ENCODE peak calls at places on chromosomes 7 and 10, in four cellular contexts. J is heart left ventricle, W is sigmoid colon, P is K562. G is an unnamed sample.

GRCh38 chr10:113626809-113627370 is 37.0 kb downstream of the NRAP start:
- DNase-seq in J (no peak), W (no peak), P (no peak), G (no peak)

GRCh38 chr7:102304668-102305067 is 18.0 kb downstream of the SH2B2 start:
- DNase-seq in J (no peak), W (no peak), P (no peak), G (no peak)

GRCh38 chr10:62352356-62352963 is 21.7 kb upstream of the ZNF365 start:
- DNase-seq in J (no peak), W (no peak), P (no peak), G (no peak)

GRCh38 chr10:71530781-71531180 is 134.1 kb downstream of the CDH23 start:
- DNase-seq in J (no peak), W (no peak), P (no peak), G (no peak)

GRCh38 chr7:46515844-46516590 is 594.9 kb upstream of the IGFBP3 start:
- DNase-seq in J (no peak), W (no peak), P (no peak), G (no peak)

GRCh38 chr7:157613575-157614322 is 276.9 kb downstream of the DNAJB6 start:
- DNase-seq in J (no peak), W (peak), P (no peak), G (no peak)

GRCh38 chr7:36128448-36129047 is 24.5 kb upstream of the EEPD1 start:
- DNase-seq in J (peak), W (peak), P (peak), G (peak)

GRCh38 chr7:23018747-23019146 is 4.8 kb upstream of the HYCC1 start:
- DNase-seq in J (no peak), W (no peak), P (no peak), G (no peak)

GRCh38 chr10:103636492-103636891 is 143.0 kb downstream of the NEURL1 start:
- DNase-seq in J (no peak), W (no peak), P (no peak), G (no peak)

GRCh38 chr10:70234668-70235447 is 1.6 kb upstream of the PPA1 start:
- DNase-seq in J (no peak), W (no peak), P (no peak), G (peak)

GRCh38 chr10:70233939-70234300 is 691 bp upstream of the PPA1 start:
- DNase-seq in J (no peak), W (no peak), P (peak), G (no peak)

GRCh38 chr10:70232155-70232858 is 922 bp downstream of the PPA1 start:
- DNase-seq in J (no peak), W (peak), P (peak), G (peak)

GRCh38 chr10:70232859-70233108 is 445 bp downstream of the PPA1 start:
- DNase-seq in J (no peak), W (no peak), P (no peak), G (peak)

DNA sequence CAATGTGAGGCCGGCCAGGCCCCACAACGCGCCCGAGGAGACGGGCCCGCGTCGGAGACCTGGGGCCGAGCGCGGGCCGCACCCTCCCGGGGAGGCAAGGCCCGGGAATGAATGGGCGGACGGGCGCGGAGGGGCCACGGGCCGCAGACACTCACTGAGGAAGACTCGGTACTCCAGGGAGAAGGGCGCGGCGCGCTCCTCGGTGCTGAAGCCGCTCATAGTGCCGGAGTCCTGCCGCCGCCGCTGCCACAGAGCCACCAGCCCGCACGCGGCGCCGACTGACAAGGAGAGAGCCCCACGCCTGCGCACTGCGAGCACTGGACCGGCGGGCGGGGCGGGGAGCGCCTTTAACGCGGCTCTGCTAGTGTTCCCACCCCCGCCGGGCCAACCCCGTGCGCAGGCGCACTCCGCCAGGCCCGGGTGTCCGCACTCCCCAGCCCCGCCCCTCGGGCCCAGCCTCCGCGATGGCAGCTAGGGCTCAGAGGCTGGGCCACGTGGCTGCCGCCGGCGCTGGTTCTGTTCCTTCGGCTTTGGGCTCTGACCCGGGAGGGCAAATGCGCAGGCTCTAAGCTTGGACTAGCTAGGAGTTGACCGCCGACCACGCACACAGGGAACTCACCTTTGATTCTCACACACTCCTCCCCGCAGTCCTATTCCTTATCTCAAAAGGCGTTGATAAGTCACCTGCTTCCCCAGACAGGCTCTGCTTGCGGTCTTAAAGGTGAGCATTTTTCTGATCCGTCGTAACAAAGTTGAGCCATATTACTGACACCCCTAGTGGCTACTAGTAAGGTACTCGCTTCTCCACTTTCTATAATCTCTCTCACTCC is at the start of gene PPA1:
- DNase-seq in J (peak), W (peak), P (peak), G (peak)
- TF ChIP-seq POLR2A in J (peak), W (peak), P (peak), G (peak)

GRCh38 chr10:126203746-126204145 is 184.5 kb downstream of the ADAM12 start:
- DNase-seq in J (no peak), W (no peak), P (no peak), G (no peak)
- TF ChIP-seq POLR2A in J (no peak), W (no peak), P (no peak), G (no peak)

GRCh38 chr7:151769189-151769821 is 107.6 kb downstream of the PRKAG2 start:
- DNase-seq in J (no peak), W (peak), P (no peak), G (no peak)
- TF ChIP-seq POLR2A in J (no peak), W (no peak), P (no peak), G (no peak)

GRCh38 chr10:88880287-88881094 is 446 bp downstream of the STAMBPL1 start:
- DNase-seq in J (peak), W (peak), P (no peak), G (peak)
- TF ChIP-seq POLR2A in J (peak), W (peak), P (no peak), G (peak)

GRCh38 chr7:158829342-158830210 is at the start of gene ESYT2:
- DNase-seq in J (peak), W (peak), P (peak), G (peak)
- TF ChIP-seq POLR2A in J (peak), W (peak), P (peak), G (peak)

DNA sequence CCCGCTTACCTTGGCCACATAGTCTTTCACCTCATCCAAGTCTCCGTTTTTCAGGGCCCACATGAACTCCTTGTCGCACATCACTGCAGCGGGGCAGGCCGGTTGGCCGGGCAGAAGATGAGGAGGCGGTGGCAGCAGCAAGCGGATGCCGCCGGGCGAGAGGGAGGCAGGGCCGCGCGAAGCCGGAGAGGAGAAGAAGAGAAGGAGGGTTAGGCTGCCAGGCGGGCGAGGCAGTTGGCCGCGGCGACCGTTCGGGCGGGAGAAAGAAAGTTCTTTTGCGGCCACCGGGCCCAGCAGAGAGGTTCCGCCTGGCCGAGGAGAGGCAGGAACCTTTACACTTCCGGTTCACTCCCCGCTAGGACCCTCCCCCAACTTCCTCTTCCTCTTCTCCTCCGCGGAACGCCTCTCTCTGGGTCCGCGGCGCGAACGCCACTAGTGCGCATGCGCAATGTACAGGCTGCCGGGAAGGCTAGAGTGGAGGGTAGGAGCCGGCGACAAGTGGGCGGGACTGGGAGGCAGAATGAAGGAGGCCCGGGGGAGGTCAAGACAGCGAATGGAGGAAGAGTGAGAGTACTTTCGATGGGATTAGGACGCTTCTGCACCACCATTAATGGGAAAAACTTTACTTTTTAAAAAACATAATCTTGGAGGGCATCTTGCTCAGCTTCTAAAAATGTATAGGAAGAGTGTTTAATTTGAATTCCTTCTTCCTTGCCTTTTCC is at the start of gene MTPN:
- DNase-seq in J (peak), W (peak), P (peak), G (peak)
- TF ChIP-seq POLR2A in J (peak), W (peak), P (peak), G (peak)

GRCh38 chr7:100867040-100867795 is at the start of gene TRIP6:
- DNase-seq in J (peak), W (peak), P (peak), G (peak)
- TF ChIP-seq POLR2A in J (no peak), W (no peak), P (peak), G (peak)

GRCh38 chr10:86393401-86393800 is 26.8 kb upstream of the GRID1 start:
- DNase-seq in J (no peak), W (no peak), P (no peak), G (peak)

GRCh38 chr10:86393858-86394472 is 27.4 kb upstream of the GRID1 start:
- DNase-seq in J (no peak), W (no peak), P (no peak), G (no peak)

GRCh38 chr10:86391986-86392722 is 25.6 kb upstream of the GRID1 start:
- DNase-seq in J (no peak), W (peak), P (no peak), G (no peak)

GRCh38 chr10:86391236-86391840 is 24.7 kb upstream of the GRID1 start:
- DNase-seq in J (no peak), W (peak), P (no peak), G (no peak)

GRCh38 chr10:86392723-86393094 is 26.1 kb upstream of the GRID1 start:
- DNase-seq in J (no peak), W (peak), P (no peak), G (no peak)
- TF ChIP-seq POLR2A in J (no peak), W (no peak), P (no peak), G (no peak)

GRCh38 chr7:129147723-129148122 is 3.2 kb downstream of the TSPAN33 start:
- DNase-seq in J (no peak), W (no peak), P (no peak), G (no peak)

GRCh38 chr7:129143724-129144094 is 798 bp upstream of the TSPAN33 start:
- DNase-seq in J (no peak), W (no peak), P (no peak), G (no peak)

GRCh38 chr7:129144834-129145668 is 544 bp downstream of the TSPAN33 start:
- DNase-seq in J (peak), W (no peak), P (no peak), G (no peak)

GRCh38 chr7:129144095-129144833 is at the start of gene TSPAN33:
- DNase-seq in J (peak), W (peak), P (peak), G (peak)

DNA sequence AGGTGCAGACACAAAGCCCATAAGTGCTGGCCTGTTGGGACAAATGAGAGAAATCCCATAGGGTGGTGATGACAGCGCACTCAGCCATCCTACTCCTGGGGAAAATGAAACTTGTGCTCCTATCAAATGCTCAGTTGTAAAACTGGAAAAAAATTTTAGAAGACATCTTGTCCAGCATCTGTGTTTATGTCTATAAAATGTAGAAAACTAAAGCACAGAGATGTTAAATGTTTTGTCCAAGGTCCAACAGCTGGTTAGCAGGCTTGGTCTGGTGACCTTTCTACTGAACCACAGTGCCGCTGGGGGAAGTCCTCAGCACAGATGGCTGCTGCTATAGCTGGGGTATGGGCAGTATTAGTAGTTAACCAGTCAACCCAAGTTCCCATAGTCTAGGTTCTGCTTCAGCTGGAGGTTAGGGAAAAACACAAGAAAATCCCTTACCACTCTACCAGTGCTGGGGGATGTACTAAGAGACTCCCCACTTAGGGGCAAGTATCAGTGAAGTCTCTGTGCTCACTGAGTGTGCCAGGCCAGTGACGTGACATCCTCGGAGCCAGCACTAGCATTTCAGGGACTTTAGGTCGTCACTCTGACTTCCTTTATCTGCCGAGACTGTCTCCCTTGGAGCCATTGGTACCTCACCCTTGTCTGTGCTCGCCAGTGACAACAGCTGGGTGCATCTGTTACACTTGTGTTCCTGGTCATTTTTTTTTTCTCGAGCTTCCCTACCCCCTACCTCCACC is 1.9 kb downstream of the TSPAN33 start:
- DNase-seq in J (no peak), W (no peak), P (no peak), G (no peak)
- TF ChIP-seq POLR2A in J (no peak), W (no peak), P (no peak), G (no peak)

DNA sequence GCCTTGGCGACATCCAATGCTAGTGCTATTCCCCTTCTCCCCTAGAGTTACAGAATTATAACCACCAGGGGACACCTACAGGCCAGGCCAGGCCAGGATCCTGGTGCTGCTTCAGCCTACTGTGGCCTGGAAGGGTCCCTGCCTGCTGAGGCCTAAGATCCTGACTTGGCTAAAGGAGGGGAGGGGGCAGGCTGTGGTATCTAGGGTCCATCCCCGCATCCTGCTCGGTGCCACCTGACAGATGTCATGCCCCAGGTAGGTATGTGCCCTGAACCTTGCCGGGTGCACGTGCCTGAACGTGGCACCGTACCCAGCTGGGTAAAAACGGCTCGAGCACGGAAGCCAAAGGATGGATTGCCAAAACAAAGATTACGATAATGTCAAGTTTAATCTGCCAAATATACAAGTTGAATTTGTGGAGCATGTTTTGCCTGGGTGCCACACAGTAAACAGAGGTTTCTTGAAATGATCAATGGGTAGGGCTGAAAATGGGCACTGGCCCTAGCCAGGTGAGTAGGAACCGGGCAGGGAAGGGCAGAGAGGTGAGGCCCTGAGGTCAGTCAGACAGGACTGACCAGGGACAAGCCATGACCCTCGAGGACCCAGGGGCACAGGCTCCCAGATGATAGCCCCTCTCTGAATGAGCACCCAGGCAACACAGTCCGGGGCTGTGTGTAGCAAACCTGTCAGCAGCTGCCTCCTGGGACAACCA is 12.6 kb downstream of the PDAP1 start:
- DNase-seq in J (peak), W (no peak), P (no peak), G (no peak)
- TF ChIP-seq POLR2A in J (no peak), W (no peak), P (peak), G (no peak)